ENCODE peak calls at places on chromosomes 13 and 19, in six cellular contexts. E is suprapubic skin, C is GM12892, I is ovary, W is prostate gland, Z is breast epithelium. N is an unnamed sample.

GRCh38 chr13:73782781-73783180 is 351.4 kb downstream of the KLF12 start:
- DNase-seq in E (no peak), C (no peak), I (no peak), W (no peak), Z (no peak), N (no peak)

GRCh38 chr13:34346626-34347025 is 528.7 kb downstream of the RFC3 start:
- DNase-seq in E (no peak), C (no peak), I (no peak), W (no peak), Z (no peak), N (no peak)

GRCh38 chr13:75514080-75515040 is 23.3 kb downstream of the COMMD6 start:
- DNase-seq in E (no peak), C (no peak), I (no peak), W (no peak), Z (no peak), N (no peak)

GRCh38 chr19:7953060-7953459 is 9.6 kb upstream of the TIMM44 start:
- DNase-seq in E (no peak), C (no peak), I (no peak), W (no peak), Z (no peak), N (no peak)

GRCh38 chr19:41696402-41697197 is 8.5 kb upstream of the CEACAM7 start:
- DNase-seq in E (peak), C (no peak), I (no peak), W (no peak), Z (no peak), N (no peak)

GRCh38 chr13:51453959-51454703 is 1.3 kb upstream of the INTS6 start:
- DNase-seq in E (no peak), C (no peak), I (peak), W (peak), Z (no peak), N (no peak)

GRCh38 chr13:74035881-74036280 is 98.3 kb downstream of the KLF12 start:
- DNase-seq in E (no peak), C (no peak), I (no peak), W (no peak), Z (no peak), N (no peak)

GRCh38 chr13:98798849-98799645 is 46.6 kb upstream of the SLC15A1 start:
- DNase-seq in E (no peak), C (no peak), I (no peak), W (no peak), Z (no peak), N (no peak)

GRCh38 chr19:46603752-46604241 is 2.7 kb downstream of the CALM3 start:
- DNase-seq in E (peak), C (no peak), I (no peak), W (no peak), Z (no peak), N (no peak)

GRCh38 chr13:50599046-50599445 is 244.4 kb downstream of the DLEU7 start:
- DNase-seq in E (no peak), C (no peak), I (no peak), W (no peak), Z (no peak), N (no peak)

DNA sequence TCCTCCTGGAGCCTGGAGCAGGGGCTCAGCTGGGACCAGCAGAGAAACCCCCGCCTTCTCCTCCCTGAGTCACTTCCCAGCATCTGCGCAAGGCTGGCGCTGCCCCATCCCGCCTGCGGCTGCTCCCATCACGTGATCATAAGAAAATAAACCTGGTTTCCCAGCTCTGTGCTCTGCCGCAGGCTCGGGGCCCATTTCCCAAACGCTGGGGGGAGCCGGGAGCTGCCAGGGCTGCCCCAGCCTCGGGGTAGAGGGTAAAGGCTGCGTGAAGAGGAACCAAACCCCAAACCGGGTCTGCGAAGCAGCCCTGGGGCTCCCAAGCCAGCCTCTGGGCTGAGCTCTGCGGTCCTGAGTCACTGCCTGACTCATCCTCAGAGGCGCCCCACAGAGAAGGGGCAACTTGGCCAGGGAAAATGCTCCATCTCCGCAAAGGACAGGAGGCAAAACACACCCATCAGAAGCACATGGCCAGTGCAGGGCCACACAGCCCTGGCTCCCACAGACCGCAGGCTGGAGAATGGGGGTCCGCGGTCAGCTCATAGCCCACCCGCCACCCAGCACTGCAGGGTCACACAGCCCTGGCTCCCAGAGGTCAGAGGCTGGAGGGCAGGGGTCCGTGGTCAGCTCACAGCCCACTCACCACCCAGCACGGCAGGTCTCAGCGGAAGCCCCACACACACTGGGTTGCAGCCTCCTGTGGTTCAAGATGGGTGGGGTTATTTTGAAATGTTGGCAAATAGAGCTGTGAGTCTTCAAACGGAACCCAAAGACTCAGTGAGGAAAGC is 67.1 kb downstream of the RASA3 start:
- DNase-seq in E (peak), C (peak), I (peak), W (peak), Z (peak), N (peak)
- TF ChIP-seq POLR2A in E (no peak), C (peak), I (peak), W (peak), Z (no peak), N (peak)

GRCh38 chr19:23762548-23762883 is 3.8 kb upstream of the ZNF681 start:
- DNase-seq in E (no peak), C (no peak), I (no peak), W (no peak), Z (no peak), N (no peak)

GRCh38 chr19:23762884-23763711 is 4.4 kb upstream of the ZNF681 start:
- DNase-seq in E (peak), C (peak), I (peak), W (peak), Z (peak), N (peak)

DNA sequence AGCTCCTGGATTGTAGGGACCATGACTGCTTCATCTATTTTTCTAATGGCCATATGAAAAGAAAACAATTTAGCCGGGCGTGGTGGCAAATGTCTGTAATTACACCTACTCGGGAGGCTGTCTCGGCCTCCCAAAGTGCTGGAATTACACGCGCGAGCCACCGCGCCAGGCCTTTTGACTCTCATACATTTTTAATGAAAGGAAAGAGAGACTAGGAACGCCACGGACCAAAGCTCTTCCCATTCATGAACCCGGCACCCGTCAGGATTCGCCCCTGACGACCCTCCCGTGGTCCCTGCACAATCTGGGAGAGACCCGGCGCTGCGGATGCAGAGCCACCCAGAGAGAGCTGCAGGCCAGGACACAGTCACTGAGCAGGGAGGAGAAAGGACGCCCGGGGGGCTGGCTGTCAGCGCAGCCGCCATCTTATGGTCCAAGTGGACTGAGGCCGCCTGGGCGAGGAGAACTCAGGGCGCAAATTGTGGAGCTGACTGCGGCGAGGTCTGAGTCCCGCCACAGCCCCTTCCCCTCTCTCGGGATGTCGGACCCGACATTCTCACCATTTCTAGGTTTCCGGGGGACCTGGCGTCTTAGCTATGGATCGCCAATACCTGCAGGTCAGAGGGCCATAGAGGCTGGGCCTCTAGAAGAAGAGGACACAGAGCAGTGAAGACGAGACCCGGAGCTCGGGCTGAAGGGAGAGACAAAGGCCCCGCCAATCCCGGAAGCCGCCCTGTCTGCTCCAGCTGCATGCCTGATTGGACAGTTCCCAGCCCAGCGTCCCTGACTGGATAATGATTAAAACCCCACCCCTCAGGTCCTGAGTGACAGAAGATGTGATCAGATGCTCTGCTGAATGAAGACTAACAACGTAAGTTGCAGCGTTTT is at the start of gene ZNF681:
- DNase-seq in E (peak), C (peak), I (peak), W (peak), Z (peak), N (peak)
- TF ChIP-seq POLR2A in E (no peak), C (peak), I (no peak), W (peak), Z (no peak), N (no peak)

GRCh38 chr19:38817081-38817480 is 4.3 kb upstream of the LGALS4 start:
- DNase-seq in E (no peak), C (no peak), I (no peak), W (no peak), Z (no peak), N (no peak)

GRCh38 chr19:38812841-38813320 is at the start of gene LGALS4:
- DNase-seq in E (no peak), C (no peak), I (no peak), W (no peak), Z (no peak), N (no peak)

GRCh38 chr19:38816131-38816750 is 3.5 kb upstream of the LGALS4 start:
- DNase-seq in E (no peak), C (no peak), I (no peak), W (no peak), Z (no peak), N (no peak)

GRCh38 chr19:38813323-38813722 is 578 bp upstream of the LGALS4 start:
- DNase-seq in E (no peak), C (no peak), I (no peak), W (no peak), Z (no peak), N (no peak)

GRCh38 chr19:38815059-38816001 is 2.6 kb upstream of the LGALS4 start:
- DNase-seq in E (no peak), C (no peak), I (no peak), W (no peak), Z (no peak), N (no peak)
- TF ChIP-seq POLR2A in E (no peak), C (no peak), I (no peak), W (no peak), Z (no peak), N (no peak)

GRCh38 chr19:4831351-4832340 is at the start of gene TICAM1:
- DNase-seq in E (peak), C (peak), I (peak), W (peak), Z (peak), N (peak)
- TF ChIP-seq POLR2A in E (peak), C (peak), I (peak), W (peak), Z (peak), N (peak)

GRCh38 chr13:102962430-102962829 is 103.8 kb downstream of the SLC10A2 start:
- DNase-seq in E (no peak), C (no peak), I (no peak), W (no peak), Z (no peak), N (no peak)

GRCh38 chr13:102965802-102966201 is 100.4 kb downstream of the SLC10A2 start:
- DNase-seq in E (no peak), C (no peak), I (no peak), W (no peak), Z (no peak), N (no peak)

GRCh38 chr13:102960959-102961358 is 105.3 kb downstream of the SLC10A2 start:
- DNase-seq in E (no peak), C (no peak), I (no peak), W (no peak), Z (no peak), N (no peak)
- TF ChIP-seq POLR2A in E (no peak), C (no peak), I (no peak), W (no peak), Z (no peak), N (no peak)

GRCh38 chr19:2782357-2782935 is 627 bp downstream of the SGTA start:
- DNase-seq in E (no peak), C (no peak), I (no peak), W (no peak), Z (no peak), N (no peak)

GRCh38 chr19:2785244-2786000 is at the start of gene THOP1:
- DNase-seq in E (peak), C (peak), I (peak), W (peak), Z (peak), N (peak)

GRCh38 chr19:2783781-2784145 is 690 bp upstream of the SGTA start:
- DNase-seq in E (no peak), C (no peak), I (no peak), W (no peak), Z (no peak), N (no peak)

GRCh38 chr19:2780284-2780683 is 2.8 kb downstream of the SGTA start:
- DNase-seq in E (no peak), C (no peak), I (no peak), W (no peak), Z (no peak), N (no peak)

DNA sequence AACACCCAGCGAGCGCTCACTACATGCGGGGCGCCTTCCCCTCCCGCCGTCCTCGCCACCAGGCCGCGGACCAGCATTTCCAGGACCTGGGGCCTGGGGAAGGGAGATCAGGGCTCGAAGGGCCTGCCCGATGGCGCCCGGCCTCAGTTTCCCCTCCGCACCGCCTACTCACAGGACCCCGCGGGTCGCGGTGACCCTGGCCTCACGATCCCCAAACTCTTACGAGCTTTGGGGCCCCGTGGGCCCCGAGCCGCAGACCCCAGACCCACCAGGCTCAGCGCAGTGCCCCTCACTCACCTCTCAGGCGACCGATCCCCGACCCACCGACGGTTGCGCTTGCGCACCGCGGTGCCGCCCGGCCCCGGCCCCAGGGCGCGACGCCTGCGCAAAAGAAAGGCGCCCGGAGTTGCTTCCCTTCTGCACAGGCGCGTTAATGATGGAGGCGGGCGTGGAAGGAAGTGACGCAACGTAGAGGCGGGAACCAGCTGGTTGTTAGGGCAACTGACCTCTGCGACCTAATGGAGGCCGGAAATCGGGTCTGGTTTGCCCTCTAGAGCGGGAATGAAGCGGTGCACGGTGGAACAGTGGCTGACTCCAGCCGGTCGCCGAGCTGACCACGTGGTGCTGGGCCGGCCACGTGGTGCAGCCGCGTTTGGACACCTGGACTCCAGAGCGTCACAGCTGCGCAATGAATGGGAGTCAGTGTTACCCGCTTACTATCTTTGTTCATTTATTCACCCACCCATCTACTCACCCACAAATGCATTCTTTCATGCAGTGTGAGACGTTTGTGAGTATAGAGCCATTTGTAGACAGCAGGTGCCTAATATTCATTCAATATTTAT is at the start of gene SGTA:
- DNase-seq in E (peak), C (peak), I (peak), W (peak), Z (peak), N (peak)
- TF ChIP-seq POLR2A in E (no peak), C (peak), I (peak), W (peak), Z (peak), N (peak)

GRCh38 chr13:85277753-85278152 is 521.5 kb downstream of the SLITRK6 start:
- DNase-seq in E (no peak), C (no peak), I (no peak), W (no peak), Z (no peak), N (no peak)
- TF ChIP-seq POLR2A in E (no peak), C (no peak), I (no peak), W (no peak), Z (no peak), N (no peak)

GRCh38 chr19:14689598-14690503 is at the start of gene ZNF333:
- DNase-seq in E (peak), C (peak), I (peak), W (peak), Z (peak), N (peak)
- TF ChIP-seq POLR2A in E (no peak), C (peak), I (peak), W (peak), Z (no peak), N (peak)